ENCODE peak calls at places on chromosomes 7 and 10, in six cellular contexts. D is HCT116, E is SK-N-SH, G is HepG2, C is H1, X is K562. P is an unnamed sample.

GRCh38 chr7:137657476-137658193 is 189.1 kb downstream of the DGKI start:
- DNase-seq in D (no peak), E (no peak), G (no peak), C (no peak), X (no peak), P (no peak)

GRCh38 chr7:157975401-157976372 is 611.9 kb downstream of the PTPRN2 start:
- DNase-seq in D (no peak), E (no peak), G (no peak), C (no peak), X (no peak), P (no peak)

GRCh38 chr7:73901231-73901822 is 40.4 kb downstream of the TMEM270 start:
- DNase-seq in D (no peak), E (peak; percentile 12), G (no peak), C (no peak), X (no peak), P (no peak)

GRCh38 chr10:45144666-45145065 is 143.9 kb downstream of the ZNF22 start:
- DNase-seq in D (no peak), E (no peak), G (no peak), C (no peak), X (no peak), P (no peak)

GRCh38 chr7:158229945-158230344 is 357.7 kb downstream of the PTPRN2 start:
- DNase-seq in D (no peak), E (no peak), G (no peak), C (no peak), X (no peak), P (no peak)

GRCh38 chr10:123746927-123747326 is 80.8 kb downstream of the GPR26 start:
- DNase-seq in D (no peak), E (no peak), G (no peak), C (no peak), X (no peak), P (no peak)

GRCh38 chr10:24706479-24707118 is 17.1 kb downstream of the ARHGAP21 start:
- DNase-seq in D (no peak), E (peak; percentile 42), G (peak; percentile 63), C (no peak), X (peak; percentile 46), P (no peak)

GRCh38 chr7:124649397-124650029 is 116.1 kb downstream of the GPR37 start:
- DNase-seq in D (no peak), E (no peak), G (no peak), C (no peak), X (no peak), P (peak; percentile 4)

GRCh38 chr10:133104076-133104965 is 16.6 kb downstream of the ADGRA1 start:
- DNase-seq in D (no peak), E (no peak), G (no peak), C (no peak), X (no peak), P (no peak)

GRCh38 chr7:84194484-84195260 is at the start of gene SEMA3A:
- DNase-seq in D (peak; percentile 48), E (peak; percentile 55), G (peak; percentile 8), C (no peak), X (no peak), P (no peak)

GRCh38 chr10:112383325-112383724 is 9.4 kb downstream of the ACSL5 start:
- DNase-seq in D (peak; percentile 93), E (no peak), G (peak; percentile 72), C (no peak), X (peak; percentile 83), P (no peak)

GRCh38 chr10:69872326-69872725 is 70.6 kb downstream of the COL13A1 start:
- DNase-seq in D (no peak), E (peak; percentile 46), G (no peak), C (no peak), X (no peak), P (no peak)

GRCh38 chr10:129219364-129219763 is 247.7 kb upstream of the MGMT start:
- DNase-seq in D (no peak), E (no peak), G (no peak), C (no peak), X (no peak), P (no peak)

GRCh38 chr10:35448687-35449662 is 112.7 kb downstream of the CCNY start:
- DNase-seq in D (no peak), E (no peak), G (peak; percentile 81), C (no peak), X (peak; percentile 47), P (no peak)

GRCh38 chr10:25493122-25493893 is 318.5 kb downstream of the GPR158 start:
- DNase-seq in D (peak; percentile 50), E (peak; percentile 22), G (no peak), C (peak; percentile 90), X (peak; percentile 82), P (no peak)

GRCh38 chr7:94276797-94277196 is 117.9 kb upstream of the COL1A2 start:
- DNase-seq in D (no peak), E (peak; percentile 37), G (no peak), C (no peak), X (no peak), P (no peak)

GRCh38 chr7:29612596-29612995 is 49.0 kb downstream of the PRR15 start:
- DNase-seq in D (no peak), E (no peak), G (no peak), C (no peak), X (no peak), P (no peak)

GRCh38 chr10:112961609-112962008 is 11.6 kb downstream of the TCF7L2 start:
- DNase-seq in D (no peak), E (no peak), G (no peak), C (no peak), X (no peak), P (no peak)

GRCh38 chr7:132577206-132578049 is 1.2 kb upstream of the PLXNA4 start:
- DNase-seq in D (no peak), E (peak; percentile 95), G (no peak), C (no peak), X (no peak), P (no peak)
- TF ChIP-seq CTCF in D (no peak), E (peak; percentile 51), G (peak; percentile 1), C (no peak), X (no peak), P (no peak)

GRCh38 chr7:150755473-150756099 is 18.4 kb downstream of the GIMAP5 start:
- DNase-seq in D (no peak), E (no peak), G (no peak), C (no peak), X (no peak), P (peak; percentile 71)

GRCh38 chr7:150759479-150759878 is 22.3 kb downstream of the GIMAP5 start:
- DNase-seq in D (no peak), E (no peak), G (no peak), C (no peak), X (no peak), P (no peak)

GRCh38 chr7:150753826-150754603 is 16.8 kb downstream of the GIMAP5 start:
- DNase-seq in D (no peak), E (peak; percentile 68), G (peak; percentile 16), C (no peak), X (peak; percentile 56), P (no peak)

GRCh38 chr7:150754950-150755349 is 17.7 kb downstream of the GIMAP5 start:
- DNase-seq in D (no peak), E (no peak), G (no peak), C (no peak), X (no peak), P (no peak)

DNA sequence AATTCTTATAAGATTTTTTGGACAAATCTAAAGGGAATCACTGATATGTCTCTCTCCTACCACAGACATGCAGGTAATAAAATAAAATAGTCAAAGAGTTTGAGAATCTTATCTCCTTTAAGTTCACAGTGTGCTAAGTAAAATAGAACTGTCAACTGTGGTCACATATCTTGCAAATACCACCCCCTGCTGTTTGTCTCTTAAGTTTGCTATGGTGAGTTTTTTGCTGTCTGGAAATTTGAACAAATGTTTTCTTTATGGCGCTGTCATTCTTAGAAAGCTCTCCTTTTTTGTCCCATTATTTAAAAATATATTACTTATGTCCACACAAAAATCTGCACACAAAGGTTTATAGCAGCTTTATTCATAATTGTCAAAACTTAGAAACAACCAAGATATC is 19.6 kb downstream of the GIMAP5 start:
- DNase-seq in D (no peak), E (no peak), G (no peak), C (no peak), X (peak; percentile 31), P (no peak)
- TF ChIP-seq RAD21 in D (peak; percentile 63), E (peak; percentile 55), G (no peak), C (peak; percentile 33), X (peak; percentile 83), P (peak; percentile 87)

GRCh38 chr7:16810112-16810511 is 5.3 kb upstream of the AGR2 start:
- DNase-seq in D (no peak), E (no peak), G (no peak), C (no peak), X (no peak), P (no peak)
- TF ChIP-seq SIN3A in D (no peak), E (no peak), G (no peak), C (no peak), X (no peak), P (no peak)

DNA sequence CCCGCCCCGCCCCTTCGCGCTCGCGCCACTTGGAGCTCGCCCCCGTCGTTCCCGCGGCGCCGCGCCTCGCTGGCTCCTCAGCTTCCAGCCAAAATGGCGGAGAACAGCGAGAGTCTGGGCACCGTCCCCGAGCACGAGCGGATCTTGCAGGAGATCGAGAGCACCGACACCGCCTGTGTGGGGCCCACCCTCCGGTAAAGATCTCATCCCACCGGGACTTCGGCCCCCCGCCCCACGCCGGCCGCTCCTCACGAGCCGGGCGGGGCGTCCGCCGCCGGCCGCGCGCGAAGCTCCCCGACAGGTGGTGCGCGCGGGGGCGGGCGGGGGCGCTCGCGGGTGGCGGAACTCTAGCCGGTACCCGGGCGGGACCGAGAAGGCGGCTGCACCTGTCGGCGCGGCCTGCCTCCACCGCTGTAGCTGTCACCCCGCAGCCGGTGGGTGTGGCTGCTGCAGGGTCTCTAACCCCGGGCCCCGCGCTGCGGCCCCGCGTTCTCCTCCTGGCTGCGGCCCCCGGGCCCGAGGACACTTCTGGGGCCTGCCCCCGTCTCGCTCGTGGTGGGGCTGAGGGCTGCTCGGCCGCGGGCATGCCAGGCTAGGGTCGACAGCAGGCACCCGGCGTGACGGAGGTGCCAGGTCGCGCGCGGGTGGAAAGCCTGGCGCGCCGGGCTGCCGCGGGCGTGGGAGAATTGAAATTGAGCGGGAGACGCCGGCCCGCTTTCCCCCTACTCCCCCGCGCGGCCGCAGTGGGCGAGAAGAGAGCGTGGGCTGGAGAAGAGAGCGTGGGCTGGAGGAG is at the start of gene EXOC6:
- DNase-seq in D (peak; percentile 71), E (peak; percentile 95), G (peak; percentile 63), C (no peak), X (peak; percentile 82), P (peak; percentile 20)
- TF ChIP-seq CTCF in D (no peak), E (peak; percentile 9), G (peak; percentile 36), C (no peak), X (no peak), P (peak; percentile 13)

P was measured in GM12878.